ENCODE peak calls at places on chromosome 22, in six cellular contexts. One of them, this sample, is unnamed.

GRCh38 chr22:44057411-44057987 is 33.4 kb downstream of the PARVB start:
- DNase-seq in B cell: no peak
- DNase-seq in HFF-Myc: no peak
- DNase-seq in astrocyte of the spinal cord: no peak
- DNase-seq in sigmoid colon: peak; percentile 92
- DNase-seq in OCI-LY7: no peak
- DNase-seq in this sample: no peak

GRCh38 chr22:36856792-36857135 is 4.0 kb upstream of the NCF4 start:
- DNase-seq in HFF-Myc: no peak
- DNase-seq in OCI-LY7: no peak
- DNase-seq in B cell: no peak
- DNase-seq in astrocyte of the spinal cord: no peak
- DNase-seq in sigmoid colon: no peak
- DNase-seq in this sample: no peak

GRCh38 chr22:38110863-38111852 is 674 bp upstream of the BAIAP2L2 start:
- DNase-seq in sigmoid colon: no peak
- DNase-seq in OCI-LY7: no peak
- DNase-seq in astrocyte of the spinal cord: no peak
- DNase-seq in B cell: no peak
- DNase-seq in HFF-Myc: no peak
- DNase-seq in this sample: no peak

GRCh38 chr22:34866501-34867171 is 199.3 kb upstream of the ISX start:
- DNase-seq in B cell: no peak
- DNase-seq in OCI-LY7: no peak
- DNase-seq in sigmoid colon: no peak
- DNase-seq in HFF-Myc: peak; percentile 5
- DNase-seq in astrocyte of the spinal cord: peak; percentile 50
- DNase-seq in this sample: peak; percentile 0

GRCh38 chr22:39625554-39626537 is 55.3 kb downstream of the CACNA1I start:
- DNase-seq in sigmoid colon: no peak
- DNase-seq in OCI-LY7: no peak
- DNase-seq in astrocyte of the spinal cord: no peak
- DNase-seq in B cell: no peak
- DNase-seq in HFF-Myc: no peak
- DNase-seq in this sample: no peak

GRCh38 chr22:40703174-40703573 is 23.9 kb downstream of the MCHR1 start:
- DNase-seq in HFF-Myc: no peak
- DNase-seq in OCI-LY7: no peak
- DNase-seq in sigmoid colon: no peak
- DNase-seq in astrocyte of the spinal cord: no peak
- DNase-seq in B cell: no peak
- DNase-seq in this sample: no peak

GRCh38 chr22:17891427-17892167 is 117.3 kb upstream of the BID start:
- DNase-seq in OCI-LY7: no peak
- DNase-seq in sigmoid colon: no peak
- DNase-seq in HFF-Myc: no peak
- DNase-seq in B cell: no peak
- DNase-seq in astrocyte of the spinal cord: no peak
- DNase-seq in this sample: no peak

GRCh38 chr22:27132896-27133500 is 475.6 kb downstream of the MIAT start:
- DNase-seq in B cell: no peak
- DNase-seq in astrocyte of the spinal cord: no peak
- DNase-seq in HFF-Myc: no peak
- DNase-seq in sigmoid colon: no peak
- DNase-seq in OCI-LY7: no peak
- DNase-seq in this sample: no peak

GRCh38 chr22:19022755-19023154 is 86.7 kb upstream of the PRODH start:
- DNase-seq in astrocyte of the spinal cord: no peak
- DNase-seq in B cell: no peak
- DNase-seq in OCI-LY7: no peak
- DNase-seq in sigmoid colon: no peak
- DNase-seq in HFF-Myc: no peak
- DNase-seq in this sample: no peak

GRCh38 chr22:25573822-25574221 is 9.3 kb downstream of the GRK3 start:
- DNase-seq in B cell: no peak
- DNase-seq in astrocyte of the spinal cord: no peak
- DNase-seq in OCI-LY7: no peak
- DNase-seq in HFF-Myc: no peak
- DNase-seq in sigmoid colon: no peak
- DNase-seq in this sample: no peak

GRCh38 chr22:40007826-40008710 is 13.3 kb downstream of the FAM83F start:
- DNase-seq in astrocyte of the spinal cord: no peak
- DNase-seq in OCI-LY7: no peak
- DNase-seq in sigmoid colon: no peak
- DNase-seq in B cell: no peak
- DNase-seq in HFF-Myc: no peak
- DNase-seq in this sample: no peak

GRCh38 chr22:27810566-27810965 is 9.0 kb upstream of the MN1 start:
- DNase-seq in OCI-LY7: no peak
- DNase-seq in B cell: no peak
- DNase-seq in astrocyte of the spinal cord: no peak
- DNase-seq in HFF-Myc: no peak
- DNase-seq in sigmoid colon: peak; percentile 93
- DNase-seq in this sample: peak; percentile 17

GRCh38 chr22:37172266-37173245 is 15.5 kb downstream of the C1QTNF6 start:
- DNase-seq in astrocyte of the spinal cord: no peak
- DNase-seq in B cell: no peak
- DNase-seq in OCI-LY7: no peak
- DNase-seq in HFF-Myc: no peak
- DNase-seq in sigmoid colon: peak; percentile 50
- DNase-seq in this sample: no peak

GRCh38 chr22:19679476-19680099 is 34.7 kb upstream of the SEPTIN5 start:
- DNase-seq in astrocyte of the spinal cord: no peak
- DNase-seq in HFF-Myc: no peak
- DNase-seq in OCI-LY7: peak; percentile 6
- DNase-seq in B cell: no peak
- DNase-seq in sigmoid colon: peak; percentile 75
- DNase-seq in this sample: no peak

GRCh38 chr22:45064313-45065268 is 54.8 kb upstream of the PHF21B start:
- DNase-seq in B cell: no peak
- DNase-seq in OCI-LY7: no peak
- DNase-seq in astrocyte of the spinal cord: peak; percentile 87
- DNase-seq in sigmoid colon: no peak
- DNase-seq in HFF-Myc: peak; percentile 52
- DNase-seq in this sample: peak; percentile 55

GRCh38 chr22:33887173-33887572 is 33.1 kb downstream of the LARGE1 start:
- DNase-seq in OCI-LY7: no peak
- DNase-seq in astrocyte of the spinal cord: no peak
- DNase-seq in B cell: no peak
- DNase-seq in sigmoid colon: no peak
- DNase-seq in HFF-Myc: no peak
- DNase-seq in this sample: no peak

GRCh38 chr22:38481871-38482332 is 14.0 kb downstream of the KDELR3 start:
- DNase-seq in astrocyte of the spinal cord: no peak
- DNase-seq in OCI-LY7: no peak
- DNase-seq in HFF-Myc: no peak
- DNase-seq in sigmoid colon: no peak
- DNase-seq in B cell: no peak
- DNase-seq in this sample: no peak

GRCh38 chr22:36830601-36831000 is 13.8 kb upstream of the PVALB start:
- DNase-seq in HFF-Myc: no peak
- DNase-seq in sigmoid colon: no peak
- DNase-seq in OCI-LY7: no peak
- DNase-seq in B cell: no peak
- DNase-seq in astrocyte of the spinal cord: no peak
- DNase-seq in this sample: no peak

GRCh38 chr22:26322179-26322905 is 106.7 kb upstream of the ASPHD2 start:
- DNase-seq in OCI-LY7: no peak
- DNase-seq in astrocyte of the spinal cord: peak; percentile 53
- DNase-seq in B cell: no peak
- DNase-seq in HFF-Myc: peak; percentile 93
- DNase-seq in sigmoid colon: no peak
- DNase-seq in this sample: peak; percentile 99

GRCh38 chr22:33756508-33756949 is 163.7 kb downstream of the LARGE1 start:
- DNase-seq in B cell: no peak
- DNase-seq in HFF-Myc: no peak
- DNase-seq in OCI-LY7: peak; percentile 47
- DNase-seq in astrocyte of the spinal cord: no peak
- DNase-seq in sigmoid colon: no peak
- DNase-seq in this sample: no peak

GRCh38 chr22:47202819-47203553 is 440.5 kb downstream of the TBC1D22A start:
- DNase-seq in HFF-Myc: no peak
- DNase-seq in B cell: peak; percentile 26
- DNase-seq in sigmoid colon: peak; percentile 45
- DNase-seq in OCI-LY7: no peak
- DNase-seq in astrocyte of the spinal cord: no peak
- DNase-seq in this sample: no peak

GRCh38 chr22:20648306-20648903 is 125.5 kb upstream of the SERPIND1 start:
- DNase-seq in astrocyte of the spinal cord: no peak
- DNase-seq in B cell: no peak
- DNase-seq in HFF-Myc: no peak
- DNase-seq in OCI-LY7: no peak
- DNase-seq in sigmoid colon: no peak
- DNase-seq in this sample: no peak

GRCh38 chr22:25488244-25489020 is 76.0 kb upstream of the GRK3 start:
- DNase-seq in B cell: no peak
- DNase-seq in OCI-LY7: no peak
- DNase-seq in HFF-Myc: no peak
- DNase-seq in sigmoid colon: no peak
- DNase-seq in astrocyte of the spinal cord: peak; percentile 92
- DNase-seq in this sample: peak; percentile 27

GRCh38 chr22:49628351-49629023 is 199.2 kb downstream of the BRD1 start:
- DNase-seq in OCI-LY7: no peak
- DNase-seq in B cell: no peak
- DNase-seq in sigmoid colon: peak; percentile 56
- DNase-seq in astrocyte of the spinal cord: no peak
- DNase-seq in HFF-Myc: no peak
- DNase-seq in this sample: no peak
- TF ChIP-seq CTCF in OCI-LY7: no peak
- TF ChIP-seq CTCF in B cell: no peak
- TF ChIP-seq CTCF in sigmoid colon: no peak
- TF ChIP-seq CTCF in astrocyte of the spinal cord: no peak
- TF ChIP-seq CTCF in HFF-Myc: no peak
- TF ChIP-seq CTCF in this sample: no peak

GRCh38 chr22:31950226-31950625 is 5.9 kb downstream of the YWHAH start:
- DNase-seq in astrocyte of the spinal cord: no peak
- DNase-seq in OCI-LY7: no peak
- DNase-seq in sigmoid colon: no peak
- DNase-seq in HFF-Myc: no peak
- DNase-seq in B cell: no peak
- DNase-seq in this sample: no peak

GRCh38 chr22:31952459-31952858 is 8.1 kb downstream of the YWHAH start:
- DNase-seq in HFF-Myc: no peak
- DNase-seq in B cell: no peak
- DNase-seq in astrocyte of the spinal cord: peak; percentile 87
- DNase-seq in OCI-LY7: no peak
- DNase-seq in sigmoid colon: no peak
- DNase-seq in this sample: peak; percentile 87

GRCh38 chr22:31951201-31952093 is 7.1 kb downstream of the YWHAH start:
- DNase-seq in B cell: no peak
- DNase-seq in HFF-Myc: no peak
- DNase-seq in astrocyte of the spinal cord: no peak
- DNase-seq in sigmoid colon: no peak
- DNase-seq in OCI-LY7: no peak
- DNase-seq in this sample: no peak

GRCh38 chr22:31953251-31953650 is 8.9 kb downstream of the YWHAH start:
- DNase-seq in sigmoid colon: no peak
- DNase-seq in HFF-Myc: no peak
- DNase-seq in astrocyte of the spinal cord: no peak
- DNase-seq in B cell: no peak
- DNase-seq in OCI-LY7: no peak
- DNase-seq in this sample: no peak

DNA sequence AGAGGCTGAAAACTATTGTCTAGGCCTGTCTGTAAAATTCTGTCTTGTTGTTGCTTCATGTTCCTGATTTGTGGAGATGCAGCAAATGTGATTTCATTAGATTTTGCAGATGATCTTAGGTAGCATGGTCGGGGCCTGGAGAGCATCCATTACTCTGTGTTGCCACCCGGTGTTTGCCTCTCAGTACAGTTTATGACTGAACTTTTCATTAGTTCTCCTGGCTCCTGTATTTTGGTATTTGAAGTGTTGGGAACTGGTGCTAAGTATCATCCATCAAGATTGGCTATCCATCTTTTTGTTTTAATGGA is 7.7 kb downstream of the YWHAH start:
- DNase-seq in astrocyte of the spinal cord: peak; percentile 10
- DNase-seq in OCI-LY7: no peak
- DNase-seq in sigmoid colon: no peak
- DNase-seq in B cell: no peak
- DNase-seq in HFF-Myc: no peak
- DNase-seq in this sample: peak; percentile 9
- TF ChIP-seq CTCF in astrocyte of the spinal cord: no peak
- TF ChIP-seq CTCF in OCI-LY7: peak; percentile 53
- TF ChIP-seq CTCF in sigmoid colon: no peak
- TF ChIP-seq CTCF in B cell: no peak
- TF ChIP-seq CTCF in HFF-Myc: no peak
- TF ChIP-seq CTCF in this sample: peak; percentile 44

GRCh38 chr22:24153959-24154358 is 27.3 kb upstream of the SUSD2 start:
- DNase-seq in OCI-LY7: peak; percentile 45
- DNase-seq in sigmoid colon: no peak
- DNase-seq in HFF-Myc: no peak
- DNase-seq in B cell: no peak
- DNase-seq in astrocyte of the spinal cord: no peak
- DNase-seq in this sample: no peak

GRCh38 chr22:24154826-24155225 is 26.5 kb upstream of the SUSD2 start:
- DNase-seq in B cell: no peak
- DNase-seq in OCI-LY7: no peak
- DNase-seq in astrocyte of the spinal cord: no peak
- DNase-seq in sigmoid colon: no peak
- DNase-seq in HFF-Myc: no peak
- DNase-seq in this sample: no peak

GRCh38 chr22:24156915-24157782 is 24.1 kb upstream of the SUSD2 start:
- DNase-seq in B cell: peak; percentile 93
- DNase-seq in astrocyte of the spinal cord: peak; percentile 71
- DNase-seq in OCI-LY7: peak; percentile 96
- DNase-seq in HFF-Myc: no peak
- DNase-seq in sigmoid colon: peak; percentile 93
- DNase-seq in this sample: peak; percentile 69

GRCh38 chr22:24156146-24156914 is 25.0 kb upstream of the SUSD2 start:
- DNase-seq in HFF-Myc: no peak
- DNase-seq in B cell: peak; percentile 67
- DNase-seq in astrocyte of the spinal cord: peak; percentile 48
- DNase-seq in OCI-LY7: peak; percentile 76
- DNase-seq in sigmoid colon: no peak
- DNase-seq in this sample: no peak

GRCh38 chr22:24155597-24156145 is 25.6 kb upstream of the SUSD2 start:
- DNase-seq in B cell: peak; percentile 48
- DNase-seq in sigmoid colon: peak; percentile 94
- DNase-seq in HFF-Myc: no peak
- DNase-seq in OCI-LY7: peak; percentile 68
- DNase-seq in astrocyte of the spinal cord: peak; percentile 71
- DNase-seq in this sample: peak; percentile 86
- TF ChIP-seq CTCF in B cell: peak; percentile 33
- TF ChIP-seq CTCF in sigmoid colon: peak; percentile 45
- TF ChIP-seq CTCF in HFF-Myc: peak; percentile 53
- TF ChIP-seq CTCF in OCI-LY7: peak; percentile 85
- TF ChIP-seq CTCF in astrocyte of the spinal cord: peak; percentile 60
- TF ChIP-seq CTCF in this sample: peak; percentile 80

DNA sequence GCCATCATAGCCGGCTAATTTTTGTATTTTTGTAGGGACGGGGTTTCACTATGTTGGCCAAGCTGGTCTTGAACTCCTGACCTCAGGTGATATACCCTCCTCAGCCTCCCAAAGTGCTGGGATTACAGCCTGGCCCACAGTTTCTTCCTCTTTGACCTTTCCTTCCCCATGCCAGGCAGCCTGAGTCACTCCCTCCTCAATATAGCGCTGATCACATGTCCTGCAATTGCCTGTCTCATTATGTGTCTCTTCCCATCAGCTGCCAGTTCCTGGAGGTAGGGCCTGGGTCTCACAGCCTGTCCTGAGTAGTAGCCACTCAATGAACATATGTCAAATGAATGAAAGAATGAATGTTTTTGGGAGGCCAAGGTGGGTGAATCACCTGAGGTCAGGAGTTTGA is 43.0 kb upstream of the CCDC134 start:
- DNase-seq in astrocyte of the spinal cord: no peak
- DNase-seq in HFF-Myc: no peak
- DNase-seq in OCI-LY7: no peak
- DNase-seq in sigmoid colon: no peak
- DNase-seq in B cell: no peak
- DNase-seq in this sample: no peak
- TF ChIP-seq CTCF in astrocyte of the spinal cord: no peak
- TF ChIP-seq CTCF in HFF-Myc: no peak
- TF ChIP-seq CTCF in OCI-LY7: no peak
- TF ChIP-seq CTCF in sigmoid colon: no peak
- TF ChIP-seq CTCF in B cell: no peak
- TF ChIP-seq CTCF in this sample: no peak